ENCODE peak calls at places on chromosomes 11 and 22, in four cellular contexts. One of them, this sample, is unnamed.

GRCh38 chr11:2210366-2211112 is 38.9 kb upstream of the TH start:
- DNase-seq in GM23338: no peak
- DNase-seq in K562: no peak
- DNase-seq in PC-3: no peak
- DNase-seq in this sample: no peak

GRCh38 chr22:39434243-39434653 is 22.6 kb upstream of the MGAT3 start:
- DNase-seq in K562: no peak
- DNase-seq in GM23338: no peak
- DNase-seq in PC-3: no peak
- DNase-seq in this sample: no peak

GRCh38 chr22:17120281-17120680 is 879 bp downstream of the TMEM121B start:
- DNase-seq in PC-3: no peak
- DNase-seq in K562: peak
- DNase-seq in GM23338: peak
- DNase-seq in this sample: no peak

GRCh38 chr22:36946436-36947158 is 33.2 kb downstream of the CSF2RB start:
- DNase-seq in PC-3: peak
- DNase-seq in GM23338: no peak
- DNase-seq in K562: no peak
- DNase-seq in this sample: peak

GRCh38 chr11:128695539-128696221 is 1.8 kb downstream of the FLI1 start:
- DNase-seq in GM23338: no peak
- DNase-seq in PC-3: no peak
- DNase-seq in K562: no peak
- DNase-seq in this sample: peak

GRCh38 chr11:129861702-129862107 is 33.7 kb downstream of the NFRKB start:
- DNase-seq in GM23338: peak
- DNase-seq in PC-3: peak
- DNase-seq in K562: no peak
- DNase-seq in this sample: no peak

GRCh38 chr11:104333977-104334376 is 170.0 kb upstream of the PDGFD start:
- DNase-seq in GM23338: peak
- DNase-seq in PC-3: peak
- DNase-seq in K562: no peak
- DNase-seq in this sample: peak

GRCh38 chr11:326842-327580 is 6.4 kb upstream of the IFITM3 start:
- DNase-seq in GM23338: no peak
- DNase-seq in PC-3: no peak
- DNase-seq in K562: peak
- DNase-seq in this sample: peak

GRCh38 chr11:104968856-104969776 is 742 bp upstream of the CASP4 start:
- DNase-seq in K562: no peak
- DNase-seq in PC-3: peak
- DNase-seq in GM23338: peak
- DNase-seq in this sample: no peak

GRCh38 chr11:79098096-79098495 is 342.7 kb downstream of the TENM4 start:
- DNase-seq in K562: no peak
- DNase-seq in GM23338: no peak
- DNase-seq in PC-3: no peak
- DNase-seq in this sample: no peak

GRCh38 chr11:15956302-15956701 is 400.0 kb downstream of the SOX6 start:
- DNase-seq in PC-3: no peak
- DNase-seq in GM23338: no peak
- DNase-seq in K562: no peak
- DNase-seq in this sample: no peak

DNA sequence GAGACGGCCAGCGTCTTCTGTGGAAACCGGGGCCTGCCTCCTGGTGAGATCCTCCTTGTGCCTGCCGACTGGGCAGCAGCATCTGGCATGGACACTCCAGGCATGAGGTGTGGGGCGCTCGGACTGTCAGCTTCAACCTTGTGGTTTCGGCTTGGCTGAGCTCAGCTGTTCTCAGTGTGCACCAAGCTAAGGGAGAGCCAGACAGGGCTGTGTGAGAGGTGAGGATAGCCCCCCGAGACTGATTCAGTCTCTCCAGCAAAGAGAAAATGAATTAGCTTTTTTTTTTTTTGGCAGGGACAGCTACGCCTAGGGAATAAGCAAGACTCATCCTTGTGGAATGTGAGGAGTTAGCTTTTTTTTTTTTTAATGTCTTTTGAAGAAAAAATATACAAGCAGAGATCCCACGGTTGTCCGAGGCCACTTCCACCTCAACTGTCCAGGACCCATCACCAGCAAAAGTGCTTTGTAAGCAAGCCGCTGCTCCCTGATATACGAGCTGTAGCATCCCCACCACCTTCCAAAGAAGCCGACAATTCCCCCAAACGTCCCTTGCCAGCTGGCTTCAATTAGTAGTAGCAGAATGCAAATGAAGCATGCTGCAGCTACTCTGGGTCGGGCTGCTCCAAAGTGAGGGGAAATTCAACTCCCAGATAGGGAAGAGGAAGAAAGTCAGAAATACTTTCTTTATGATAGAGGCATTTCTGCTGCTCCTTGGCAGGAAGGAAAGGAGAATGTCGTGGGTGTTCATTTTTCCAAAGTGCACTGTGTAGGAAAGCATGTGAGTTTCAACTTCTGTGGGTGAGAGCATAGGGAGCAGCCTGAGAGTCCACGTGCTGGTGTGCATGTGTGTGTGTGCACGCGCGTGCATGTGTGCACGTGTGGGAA is 9.8 kb upstream of the THY1 start:
- DNase-seq in K562: no peak
- DNase-seq in GM23338: peak
- DNase-seq in PC-3: peak
- DNase-seq in this sample: no peak
- H3K4me2 ChIP-seq in K562: no peak
- H3K4me2 ChIP-seq in GM23338: peak
- H3K4me2 ChIP-seq in PC-3: peak
- H3K4me2 ChIP-seq in this sample: no peak

GRCh38 chr11:73313652-73314051 is 5.6 kb downstream of the ARHGEF17 start:
- DNase-seq in K562: no peak
- DNase-seq in GM23338: no peak
- DNase-seq in PC-3: no peak
- DNase-seq in this sample: no peak
- H3K4me3 ChIP-seq in K562: no peak
- H3K4me3 ChIP-seq in GM23338: no peak
- H3K4me3 ChIP-seq in PC-3: no peak
- H3K4me3 ChIP-seq in this sample: no peak

DNA sequence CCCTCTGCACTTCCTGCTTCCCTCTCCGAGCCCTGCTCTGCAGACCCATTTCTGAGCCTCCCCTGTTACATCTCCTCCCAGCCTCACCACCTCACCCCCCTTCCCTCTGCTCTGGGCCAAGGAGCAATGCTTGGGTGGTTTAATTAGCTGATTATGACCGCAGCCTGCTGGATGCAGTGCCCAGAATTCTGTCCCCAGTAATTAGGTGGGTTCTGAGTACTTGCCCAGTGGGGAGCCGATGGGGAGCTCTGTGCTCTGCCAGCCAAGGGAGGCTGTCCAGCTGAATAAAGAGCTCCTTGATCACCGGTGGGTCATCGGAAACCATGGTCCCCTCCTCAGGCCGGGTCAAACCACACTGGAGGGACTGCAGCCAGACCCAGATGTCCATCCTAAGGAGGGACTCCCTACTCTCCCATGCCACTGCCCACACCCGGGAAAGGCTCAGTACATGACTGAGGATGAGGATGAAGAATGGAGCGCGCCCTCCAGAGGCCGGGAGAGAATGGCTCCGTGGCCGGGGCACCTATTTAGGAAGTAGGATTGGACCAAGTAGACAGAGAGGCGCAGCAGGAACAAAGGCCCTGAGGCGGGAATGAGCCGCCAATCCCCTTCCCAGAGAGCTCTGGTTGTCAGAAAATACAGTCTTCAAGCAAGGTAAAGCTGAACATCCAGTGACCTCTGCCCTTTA is 9.1 kb downstream of the ARRB1 start:
- DNase-seq in GM23338: no peak
- DNase-seq in K562: no peak
- DNase-seq in PC-3: no peak
- DNase-seq in this sample: no peak
- H3K4me2 ChIP-seq in GM23338: no peak
- H3K4me2 ChIP-seq in K562: no peak
- H3K4me2 ChIP-seq in PC-3: no peak
- H3K4me2 ChIP-seq in this sample: no peak

GRCh38 chr11:66317766-66318575 is 1.1 kb upstream of the CD248 start:
- DNase-seq in GM23338: peak
- DNase-seq in K562: no peak
- DNase-seq in PC-3: no peak
- DNase-seq in this sample: peak
- H3K4me3 ChIP-seq in GM23338: peak
- H3K4me3 ChIP-seq in K562: no peak
- H3K4me3 ChIP-seq in PC-3: no peak
- H3K4me3 ChIP-seq in this sample: peak

GRCh38 chr22:32700186-32700882 is 101.2 kb upstream of the TIMP3 start:
- DNase-seq in PC-3: no peak
- DNase-seq in GM23338: no peak
- DNase-seq in K562: no peak
- DNase-seq in this sample: no peak
- H3K4me2 ChIP-seq in PC-3: no peak
- H3K4me2 ChIP-seq in GM23338: no peak
- H3K4me2 ChIP-seq in K562: no peak
- H3K4me2 ChIP-seq in this sample: no peak

GRCh38 chr22:44729391-44730012 is 22.9 kb upstream of the ARHGAP8 start:
- DNase-seq in GM23338: no peak
- DNase-seq in PC-3: no peak
- DNase-seq in K562: no peak
- DNase-seq in this sample: no peak
- H3K4me3 ChIP-seq in GM23338: no peak
- H3K4me3 ChIP-seq in PC-3: no peak
- H3K4me3 ChIP-seq in K562: no peak
- H3K4me3 ChIP-seq in this sample: no peak

GRCh38 chr22:24140357-24140756 is 40.9 kb upstream of the SUSD2 start:
- DNase-seq in PC-3: no peak
- DNase-seq in K562: no peak
- DNase-seq in GM23338: no peak
- DNase-seq in this sample: no peak
- H3K4me2 ChIP-seq in PC-3: no peak
- H3K4me2 ChIP-seq in K562: no peak
- H3K4me2 ChIP-seq in GM23338: no peak
- H3K4me2 ChIP-seq in this sample: no peak

GRCh38 chr11:126476256-126476970 is 120.9 kb downstream of the ST3GAL4 start:
- DNase-seq in PC-3: no peak
- DNase-seq in K562: no peak
- DNase-seq in GM23338: no peak
- DNase-seq in this sample: no peak

GRCh38 chr11:126478466-126478865 is 123.0 kb downstream of the ST3GAL4 start:
- DNase-seq in PC-3: no peak
- DNase-seq in K562: no peak
- DNase-seq in GM23338: no peak
- DNase-seq in this sample: no peak

GRCh38 chr11:126475627-126475991 is 120.1 kb downstream of the ST3GAL4 start:
- DNase-seq in PC-3: no peak
- DNase-seq in K562: peak
- DNase-seq in GM23338: no peak
- DNase-seq in this sample: no peak

GRCh38 chr11:126477526-126478275 is 122.2 kb downstream of the ST3GAL4 start:
- DNase-seq in PC-3: no peak
- DNase-seq in GM23338: no peak
- DNase-seq in K562: no peak
- DNase-seq in this sample: no peak

GRCh38 chr11:126476977-126477376 is 121.5 kb downstream of the ST3GAL4 start:
- DNase-seq in GM23338: no peak
- DNase-seq in PC-3: no peak
- DNase-seq in K562: no peak
- DNase-seq in this sample: no peak
- H3K4me3 ChIP-seq in GM23338: no peak
- H3K4me3 ChIP-seq in PC-3: no peak
- H3K4me3 ChIP-seq in K562: no peak
- H3K4me3 ChIP-seq in this sample: no peak

GRCh38 chr11:10917802-10918201 is 59.9 kb upstream of the ZBED5 start:
- DNase-seq in GM23338: no peak
- DNase-seq in K562: no peak
- DNase-seq in PC-3: no peak
- DNase-seq in this sample: no peak

GRCh38 chr11:10920205-10920604 is 62.4 kb upstream of the ZBED5 start:
- DNase-seq in PC-3: no peak
- DNase-seq in GM23338: no peak
- DNase-seq in K562: peak
- DNase-seq in this sample: no peak

GRCh38 chr11:10918698-10919097 is 60.8 kb upstream of the ZBED5 start:
- DNase-seq in PC-3: no peak
- DNase-seq in GM23338: no peak
- DNase-seq in K562: no peak
- DNase-seq in this sample: no peak

GRCh38 chr11:10916674-10917073 is 58.8 kb upstream of the ZBED5 start:
- DNase-seq in PC-3: no peak
- DNase-seq in K562: no peak
- DNase-seq in GM23338: no peak
- DNase-seq in this sample: no peak

DNA sequence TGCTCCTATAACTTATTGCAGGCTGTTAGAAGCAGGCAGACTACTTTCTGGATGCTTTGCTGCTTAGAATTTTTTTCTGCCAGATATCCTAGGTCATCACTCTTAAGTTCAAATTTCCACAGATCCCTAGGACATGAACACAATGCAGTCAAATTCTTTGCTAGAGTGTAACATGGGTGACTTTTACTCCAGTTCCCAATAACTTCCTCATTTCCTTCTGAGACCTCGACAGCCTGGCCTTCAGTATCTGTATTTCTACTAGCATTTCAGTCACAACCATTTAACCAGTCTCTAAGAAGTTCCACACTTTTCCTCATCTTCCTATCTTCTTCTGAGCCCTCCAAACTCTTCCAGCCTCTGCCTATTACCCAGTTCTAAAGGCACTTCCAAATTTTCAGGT is 60.4 kb upstream of the ZBED5 start:
- DNase-seq in K562: no peak
- DNase-seq in PC-3: no peak
- DNase-seq in GM23338: no peak
- DNase-seq in this sample: no peak
- H3K4me2 ChIP-seq in K562: no peak
- H3K4me2 ChIP-seq in PC-3: no peak
- H3K4me2 ChIP-seq in GM23338: no peak
- H3K4me2 ChIP-seq in this sample: no peak